ENCODE peak calls at places on chromosomes 11 and 22, in ten cellular contexts. R is GM12864; E is activated T-cell treated with anti-CD3 and anti-CD28 coated beads for 1 hour; N is non-pigmented ciliary epithelial cell; Z is dorsolateral prefrontal cortex; J is stimulated activated CD4-positive, alpha-beta T cell treated with anti-CD3 and anti-CD28 coated beads, Interleukin-1b, Interleukin-23, amount 100 ng/mL, for 24 hours; F is AG04449; X is GM04504; M is anterior cingulate cortex; W is RPMI7951. I is an unnamed sample.

GRCh38 chr11:38577769-38578168 is 1979.7 kb upstream of the RAG2 start:
- DNase-seq in N (no peak), Z (no peak), F (no peak), M (no peak), R (no peak), W (no peak), E (no peak), X (no peak), J (no peak), I (no peak)

GRCh38 chr22:42685941-42686666 is 34.6 kb downstream of the A4GALT start:
- DNase-seq in W (peak; percentile 53), E (no peak), J (no peak), Z (no peak), M (no peak), R (no peak), X (no peak), N (no peak), F (no peak), I (no peak)

GRCh38 chr22:30356392-30357230 is at the start of the genes CCDC157 and SF3A1:
- DNase-seq in F (peak; percentile 45), W (peak; percentile 83), R (peak; percentile 77), E (peak; percentile 76), X (peak; percentile 75), J (peak; percentile 66), M (peak; percentile 80), N (peak; percentile 56), Z (peak; percentile 92), I (peak; percentile 91)

GRCh38 chr11:110376711-110377324 is 52.9 kb upstream of the FDX1 start:
- DNase-seq in Z (no peak), E (no peak), J (no peak), N (peak; percentile 67), W (peak; percentile 90), R (peak; percentile 73), M (no peak), X (peak; percentile 64), F (peak; percentile 50), I (peak; percentile 25)

GRCh38 chr22:46845281-46846153 is 83.1 kb downstream of the TBC1D22A start:
- DNase-seq in X (peak; percentile 27), J (no peak), N (no peak), Z (peak; percentile 59), F (no peak), E (no peak), W (peak; percentile 3), R (no peak), M (peak; percentile 45), I (no peak)

GRCh38 chr11:57222239-57222638 is 14.8 kb downstream of the APLNR start:
- DNase-seq in N (no peak), Z (no peak), F (no peak), R (no peak), J (no peak), E (no peak), W (no peak), M (no peak), X (no peak), I (no peak)

GRCh38 chr11:84526250-84526649 is 1100.9 kb downstream of the DLG2 start:
- DNase-seq in M (no peak), X (no peak), F (no peak), J (no peak), W (no peak), Z (no peak), R (no peak), N (no peak), E (no peak), I (no peak)

GRCh38 chr11:102989379-102990047 is 34.0 kb upstream of the MMP13 start:
- DNase-seq in M (no peak), N (no peak), F (no peak), W (peak; percentile 64), X (no peak), E (no peak), Z (no peak), J (no peak), R (no peak), I (no peak)

GRCh38 chr22:17866621-17867020 is 92.4 kb upstream of the BID start:
- DNase-seq in E (no peak), W (no peak), Z (no peak), N (no peak), J (no peak), M (no peak), R (no peak), X (no peak), F (no peak), I (no peak)

GRCh38 chr11:111259871-111260270 is 14.3 kb downstream of the POU2AF2 start:
- DNase-seq in J (no peak), F (no peak), E (no peak), Z (no peak), N (no peak), W (peak; percentile 14), R (no peak), M (no peak), X (no peak), I (no peak)

GRCh38 chr11:44931466-44931865 is 19.2 kb downstream of the TP53I11 start:
- DNase-seq in W (no peak), F (no peak), M (no peak), J (no peak), N (no peak), R (no peak), E (no peak), X (no peak), Z (no peak), I (no peak)

GRCh38 chr22:25389541-25389919 is 170.1 kb downstream of the CRYBB2 start:
- DNase-seq in X (no peak), N (no peak), M (no peak), J (no peak), F (no peak), E (no peak), W (no peak), Z (no peak), R (no peak), I (no peak)

GRCh38 chr11:125263268-125263790 is 98.8 kb downstream of the PKNOX2 start:
- DNase-seq in Z (peak; percentile 70), R (no peak), E (no peak), M (peak; percentile 48), J (no peak), X (peak; percentile 95), N (peak; percentile 92), W (peak; percentile 100), F (peak; percentile 92), I (peak; percentile 94)

GRCh38 chr11:131302831-131303230 is 67.6 kb upstream of the NTM start:
- DNase-seq in E (no peak), M (no peak), X (peak; percentile 1), R (no peak), J (no peak), Z (no peak), N (no peak), W (peak; percentile 31), F (no peak), I (no peak)

GRCh38 chr22:32202161-32202538 is 2.7 kb downstream of the RFPL2 start:
- DNase-seq in X (no peak), W (no peak), J (no peak), M (no peak), Z (no peak), F (no peak), N (no peak), R (no peak), E (no peak), I (no peak)

GRCh38 chr22:44080936-44081853 is 57.1 kb downstream of the PARVB start:
- DNase-seq in E (peak; percentile 50), F (peak; percentile 19), Z (peak; percentile 83), X (peak; percentile 42), W (peak; percentile 52), J (peak; percentile 48), M (peak; percentile 49), N (no peak), R (peak; percentile 21), I (peak; percentile 87)

GRCh38 chr11:96155627-96156378 is 187.2 kb downstream of the MAML2 start:
- DNase-seq in M (peak; percentile 10), X (peak; percentile 90), J (peak; percentile 26), E (no peak), W (peak; percentile 99), F (peak; percentile 91), Z (peak; percentile 49), N (peak; percentile 96), R (peak; percentile 46), I (no peak)

GRCh38 chr11:44017443-44018126 is 30.2 kb upstream of the ACCSL start:
- DNase-seq in E (no peak), Z (no peak), M (no peak), R (no peak), J (no peak), F (no peak), W (no peak), N (no peak), X (no peak), I (no peak)

GRCh38 chr11:7089328-7090251 is 792 bp downstream of the RBMXL2 start:
- DNase-seq in N (no peak), R (no peak), E (no peak), F (no peak), Z (no peak), J (no peak), W (no peak), X (no peak), M (no peak), I (no peak)

GRCh38 chr22:47608421-47608820 is 846.0 kb downstream of the TBC1D22A start:
- DNase-seq in N (no peak), X (no peak), F (no peak), E (no peak), J (no peak), W (no peak), R (no peak), M (no peak), Z (no peak), I (no peak)

GRCh38 chr11:101618691-101619090 is 34.9 kb upstream of the TRPC6 start:
- DNase-seq in M (no peak), F (no peak), E (no peak), Z (no peak), N (peak; percentile 6), W (peak; percentile 43), R (no peak), X (peak; percentile 35), J (no peak), I (no peak)

GRCh38 chr22:22884010-22884887 is 3.4 kb upstream of the IGLL5 start:
- DNase-seq in F (no peak), W (peak; percentile 28), R (peak; percentile 87), J (peak; percentile 28), Z (no peak), N (peak; percentile 17), M (no peak), X (peak; percentile 23), E (peak; percentile 47), I (no peak)

GRCh38 chr11:84794663-84795443 is 832.3 kb downstream of the DLG2 start:
- DNase-seq in N (no peak), F (no peak), Z (no peak), M (no peak), X (no peak), W (no peak), J (no peak), R (no peak), E (no peak), I (no peak)

GRCh38 chr11:75439495-75440120 is 6.6 kb upstream of the KLHL35 start:
- DNase-seq in J (no peak), X (no peak), N (no peak), Z (no peak), R (no peak), M (no peak), W (no peak), E (no peak), F (no peak), I (no peak)

GRCh38 chr11:125679397-125679796 is 1.2 kb downstream of the ACRV1 start:
- DNase-seq in F (no peak), X (no peak), E (no peak), M (no peak), R (no peak), W (no peak), N (no peak), J (no peak), Z (no peak), I (no peak)

GRCh38 chr22:36055376-36056310 is 27.0 kb upstream of the RBFOX2 start:
- DNase-seq in J (no peak), F (no peak), M (no peak), E (no peak), X (no peak), N (no peak), Z (no peak), R (no peak), W (no peak), I (no peak)

GRCh38 chr11:48018561-48019229 is 38.3 kb downstream of the PTPRJ start:
- DNase-seq in J (no peak), E (no peak), Z (no peak), X (no peak), R (no peak), M (no peak), F (no peak), N (no peak), W (no peak), I (peak; percentile 57)

GRCh38 chr11:2752923-2753322 is 53.1 kb upstream of the KCNQ1OT1 start:
- DNase-seq in J (no peak), Z (no peak), R (no peak), W (no peak), X (no peak), N (no peak), F (no peak), M (no peak), E (no peak), I (no peak)